ENCODE peak calls at places on chromosomes 13 and 19, in six cellular contexts. F is T1000; D is activated CD4-positive, alpha-beta T cell treated with anti-CD3 and anti-CD28 coated beads, Interleukin-2, amount 50 U/mL, for 1 hour; B is amniotic stem cell; Y is osteocyte; C is amygdala. W is an unnamed sample.
A peak's percentile ranks its signal among the peaks of the same experiment; 100 is the strongest.

GRCh38 chr13:47708386-47708785 is 292.7 kb downstream of the SUCLA2 start:
- DNase-seq in F (no peak), D (no peak), B (no peak), Y (no peak), C (no peak), W (no peak)

GRCh38 chr19:58387338-58388174 is 487 bp downstream of the RPS5 start:
- DNase-seq in F (no peak), D (no peak), B (no peak), Y (no peak), C (no peak), W (no peak)

GRCh38 chr13:31631071-31631470 is 108.3 kb upstream of the RXFP2 start:
- DNase-seq in F (no peak), D (no peak), B (no peak), Y (no peak), C (no peak), W (no peak)

GRCh38 chr13:52615817-52616216 is 26.4 kb upstream of the HNRNPA1L2 start:
- DNase-seq in F (no peak), D (no peak), B (no peak), Y (no peak), C (no peak), W (no peak)

GRCh38 chr19:10427169-10427568 is 6.8 kb downstream of the PDE4A start:
- DNase-seq in F (no peak), D (no peak), B (no peak), Y (no peak), C (no peak), W (no peak)

GRCh38 chr13:30616927-30617314 is 799 bp upstream of the USPL1 start:
- DNase-seq in F (no peak), D (no peak), B (peak; percentile 81), Y (peak; percentile 85), C (peak; percentile 73), W (peak; percentile 70)

GRCh38 chr13:66365101-66365500 is 865.0 kb downstream of the PCDH9 start:
- DNase-seq in F (no peak), D (no peak), B (no peak), Y (no peak), C (no peak), W (no peak)

GRCh38 chr13:102089177-102089576 is 312.7 kb downstream of the FGF14 start:
- DNase-seq in F (no peak), D (no peak), B (no peak), Y (no peak), C (no peak), W (no peak)

GRCh38 chr19:8311461-8312260 is 3.5 kb upstream of the CD320 start:
- DNase-seq in F (no peak), D (no peak), B (no peak), Y (peak; percentile 79), C (no peak), W (no peak)

GRCh38 chr19:7983995-7984837 is 21.2 kb downstream of the ELAVL1 start:
- DNase-seq in F (no peak), D (no peak), B (no peak), Y (no peak), C (no peak), W (no peak)

GRCh38 chr13:52921194-52921593 is 72.8 kb upstream of the PCDH8 start:
- DNase-seq in F (no peak), D (no peak), B (no peak), Y (no peak), C (no peak), W (no peak)

GRCh38 chr19:13597625-13598024 is 91.3 kb upstream of the CACNA1A start:
- DNase-seq in F (peak; percentile 13), D (peak; percentile 41), B (peak; percentile 30), Y (no peak), C (no peak), W (peak; percentile 32)

GRCh38 chr19:28534740-28535351 is 678.1 kb downstream of the UQCRFS1 start:
- DNase-seq in F (no peak), D (no peak), B (no peak), Y (no peak), C (no peak), W (no peak)

GRCh38 chr13:49859568-49859967 is 67.1 kb upstream of the KPNA3 start:
- DNase-seq in F (peak; percentile 3), D (no peak), B (peak; percentile 54), Y (no peak), C (no peak), W (no peak)

GRCh38 chr13:57629821-57630235 is 1.7 kb upstream of the PCDH17 start:
- DNase-seq in F (peak; percentile 86), D (no peak), B (no peak), Y (peak; percentile 94), C (peak; percentile 79), W (peak; percentile 69)

GRCh38 chr13:72072223-72072622 is 205.2 kb upstream of the DACH1 start:
- DNase-seq in F (no peak), D (no peak), B (no peak), Y (no peak), C (no peak), W (no peak)

GRCh38 chr19:38617764-38618589 is at the start of gene MAP4K1:
- DNase-seq in F (no peak), D (peak; percentile 57), B (no peak), Y (no peak), C (no peak), W (no peak)

GRCh38 chr19:51123381-51124186 is 1.1 kb upstream of the SIGLEC9 start:
- DNase-seq in F (no peak), D (peak; percentile 12), B (no peak), Y (no peak), C (no peak), W (no peak)

GRCh38 chr13:113917096-113917495 is 53.2 kb upstream of the GAS6 start:
- DNase-seq in F (no peak), D (no peak), B (no peak), Y (peak; percentile 84), C (no peak), W (no peak)

GRCh38 chr19:42207767-42208259 is 9.7 kb downstream of the DEDD2 start:
- DNase-seq in F (peak; percentile 29), D (no peak), B (peak; percentile 21), Y (no peak), C (no peak), W (no peak)

GRCh38 chr19:34512254-34512796 is 30.8 kb downstream of the WTIP start:
- DNase-seq in F (no peak), D (no peak), B (no peak), Y (no peak), C (no peak), W (no peak)

GRCh38 chr13:27006519-27007161 is 165.0 kb downstream of the USP12 start:
- DNase-seq in F (no peak), D (no peak), B (no peak), Y (peak; percentile 69), C (no peak), W (no peak)

GRCh38 chr19:18023596-18024212 is 15.7 kb downstream of the ARRDC2 start:
- DNase-seq in F (no peak), D (peak; percentile 80), B (no peak), Y (no peak), C (no peak), W (no peak)

GRCh38 chr13:112670118-112670517 is 19.7 kb upstream of the ATP11A start:
- DNase-seq in F (no peak), D (no peak), B (no peak), Y (no peak), C (no peak), W (no peak)

GRCh38 chr13:41564046-41564445 is 106.7 kb downstream of the RGCC start:
- DNase-seq in F (no peak), D (no peak), B (no peak), Y (no peak), C (no peak), W (no peak)

GRCh38 chr19:47310819-47311218 is 1.2 kb downstream of the C5AR1 start:
- DNase-seq in F (no peak), D (no peak), B (no peak), Y (no peak), C (no peak), W (no peak)

GRCh38 chr13:43122706-43123268 is 99.4 kb downstream of the DNAJC15 start:
- DNase-seq in F (no peak), D (no peak), B (no peak), Y (no peak), C (no peak), W (no peak)

GRCh38 chr13:110266983-110267382 is 40.0 kb downstream of the COL4A1 start:
- DNase-seq in F (no peak), D (no peak), B (no peak), Y (peak; percentile 65), C (no peak), W (no peak)

GRCh38 chr19:50723069-50723468 is at the start of gene CLEC11A:
- DNase-seq in F (no peak), D (no peak), B (peak; percentile 20), Y (no peak), C (no peak), W (no peak)

GRCh38 chr19:1117654-1118053 is 13.9 kb downstream of the GPX4 start:
- DNase-seq in F (no peak), D (no peak), B (no peak), Y (no peak), C (no peak), W (no peak)

GRCh38 chr13:52848455-52849190 is at the start of gene PCDH8:
- DNase-seq in F (no peak), D (no peak), B (no peak), Y (no peak), C (peak; percentile 23), W (no peak)

GRCh38 chr19:2587001-2587719 is 111.2 kb downstream of the GADD45B start:
- DNase-seq in F (no peak), D (no peak), B (no peak), Y (no peak), C (no peak), W (no peak)

GRCh38 chr19:8702350-8702749 is 3.8 kb upstream of the ACTL9 start:
- DNase-seq in F (no peak), D (no peak), B (no peak), Y (peak; percentile 48), C (no peak), W (no peak)

GRCh38 chr19:23673132-23673531 is 13.9 kb downstream of the ZNF675 start:
- DNase-seq in F (no peak), D (no peak), B (no peak), Y (no peak), C (no peak), W (no peak)

GRCh38 chr13:37202264-37202663 is 96.8 kb upstream of the CSNK1A1L start:
- DNase-seq in F (no peak), D (no peak), B (no peak), Y (no peak), C (no peak), W (no peak)

GRCh38 chr19:17454579-17454978 is 6.1 kb upstream of the TMEM221 start:
- DNase-seq in F (no peak), D (no peak), B (no peak), Y (no peak), C (no peak), W (no peak)

GRCh38 chr19:18430417-18431144 is 7.4 kb downstream of the ISYNA1 start:
- DNase-seq in F (no peak), D (no peak), B (no peak), Y (no peak), C (no peak), W (no peak)

GRCh38 chr19:35363711-35364425 is 5.6 kb downstream of the FFAR3 start:
- DNase-seq in F (no peak), D (no peak), B (no peak), Y (peak; percentile 44), C (no peak), W (no peak)

W was measured in brain pericyte.